ENCODE peak calls at places on chromosome 5, in ten cellular contexts. E is sigmoid colon; A is AG09309; D is AG10803; Z is astrocyte of the spinal cord; F is CD4-positive, alpha-beta memory T cell; J is A549; N is NB4; B is heart left ventricle; T is A673. L is an unnamed sample.
A peak's percentile ranks its signal among the peaks of the same experiment; 100 is the strongest.

GRCh38 chr5:7852542-7852941 is 1.6 kb upstream of the CFAP90 start:
- DNase-seq in E (no peak), A (no peak), D (no peak), Z (peak; percentile 11), F (no peak), J (no peak), N (no peak), B (no peak), T (no peak), L (no peak)

GRCh38 chr5:123639244-123639643 is 127.3 kb downstream of the CSNK1G3 start:
- DNase-seq in E (no peak), A (no peak), D (no peak), Z (no peak), F (no peak), J (no peak), N (no peak), B (no peak), T (no peak), L (no peak)

GRCh38 chr5:16534280-16534679 is 68.7 kb upstream of the ZNF622 start:
- DNase-seq in E (no peak), A (no peak), D (no peak), Z (no peak), F (no peak), J (no peak), N (no peak), B (peak; percentile 67), T (no peak), L (no peak)

GRCh38 chr5:175059687-175060194 is 335.4 kb downstream of the MSX2 start:
- DNase-seq in E (peak; percentile 63), A (peak; percentile 18), D (peak; percentile 3), Z (peak; percentile 80), F (peak; percentile 3), J (peak; percentile 76), N (no peak), B (peak; percentile 40), T (peak; percentile 24), L (no peak)

GRCh38 chr5:141476132-141476909 is 555 bp downstream of the PCDHGC3 start:
- DNase-seq in E (peak; percentile 85), A (peak; percentile 46), D (peak; percentile 75), Z (peak; percentile 85), F (no peak), J (peak; percentile 49), N (peak; percentile 62), B (peak; percentile 45), T (peak; percentile 85), L (peak; percentile 52)

GRCh38 chr5:27315541-27316282 is 277.3 kb upstream of the CDH9 start:
- DNase-seq in E (no peak), A (peak; percentile 31), D (peak; percentile 77), Z (peak; percentile 75), F (no peak), J (no peak), N (no peak), B (no peak), T (no peak), L (peak; percentile 54)

GRCh38 chr5:39541920-39542319 is 117.1 kb upstream of the DAB2 start:
- DNase-seq in E (no peak), A (no peak), D (no peak), Z (no peak), F (no peak), J (no peak), N (no peak), B (no peak), T (no peak), L (no peak)

GRCh38 chr5:36177715-36178556 is 26.0 kb downstream of the SKP2 start:
- DNase-seq in E (no peak), A (no peak), D (peak; percentile 57), Z (peak; percentile 67), F (no peak), J (peak; percentile 13), N (peak; percentile 42), B (no peak), T (peak; percentile 49), L (peak; percentile 20)

GRCh38 chr5:120640793-120641192 is 176.7 kb downstream of the PRR16 start:
- DNase-seq in E (no peak), A (no peak), D (no peak), Z (no peak), F (no peak), J (no peak), N (no peak), B (no peak), T (no peak), L (no peak)

GRCh38 chr5:178699854-178700253 is 30.6 kb downstream of the ZNF354A start:
- DNase-seq in E (no peak), A (no peak), D (no peak), Z (no peak), F (no peak), J (no peak), N (no peak), B (no peak), T (no peak), L (no peak)

GRCh38 chr5:164326219-164326618 is 820.8 kb downstream of the MAT2B start:
- DNase-seq in E (no peak), A (no peak), D (no peak), Z (no peak), F (no peak), J (no peak), N (peak; percentile 3), B (no peak), T (no peak), L (no peak)

GRCh38 chr5:149792963-149793362 is 62.9 kb downstream of the PPARGC1B start:
- DNase-seq in E (no peak), A (no peak), D (no peak), Z (no peak), F (no peak), J (no peak), N (no peak), B (no peak), T (no peak), L (no peak)

GRCh38 chr5:10760033-10760975 is 730 bp downstream of the DAP start:
- DNase-seq in E (peak; percentile 71), A (peak; percentile 17), D (peak; percentile 55), Z (peak; percentile 69), F (no peak), J (peak; percentile 48), N (peak; percentile 69), B (peak; percentile 58), T (peak; percentile 59), L (no peak)

GRCh38 chr5:107523019-107523680 is 147.6 kb downstream of the EFNA5 start:
- DNase-seq in E (no peak), A (no peak), D (no peak), Z (no peak), F (no peak), J (peak; percentile 28), N (no peak), B (no peak), T (no peak), L (no peak)

GRCh38 chr5:98774192-98775046 is 956 bp downstream of the RGMB start:
- DNase-seq in E (peak; percentile 84), A (no peak), D (peak; percentile 52), Z (peak; percentile 80), F (peak; percentile 52), J (peak; percentile 38), N (peak; percentile 44), B (peak; percentile 58), T (peak; percentile 86), L (peak; percentile 49)

GRCh38 chr5:133249593-133249992 is 197.8 kb downstream of the HSPA4 start:
- DNase-seq in E (no peak), A (no peak), D (no peak), Z (no peak), F (no peak), J (no peak), N (no peak), B (no peak), T (no peak), L (no peak)

GRCh38 chr5:4100739-4101138 is 505.1 kb downstream of the IRX1 start:
- DNase-seq in E (no peak), A (no peak), D (no peak), Z (no peak), F (no peak), J (no peak), N (no peak), B (no peak), T (no peak), L (no peak)

GRCh38 chr5:35869705-35870277 is 13.1 kb downstream of the IL7R start:
- DNase-seq in E (no peak), A (no peak), D (no peak), Z (no peak), F (no peak), J (no peak), N (no peak), B (no peak), T (no peak), L (no peak)

GRCh38 chr5:131810510-131811249 is 13.9 kb upstream of the FNIP1 start:
- DNase-seq in E (no peak), A (no peak), D (no peak), Z (no peak), F (peak; percentile 18), J (no peak), N (peak; percentile 63), B (no peak), T (peak; percentile 8), L (no peak)

GRCh38 chr5:127290019-127290945 is at the start of gene MEGF10:
- DNase-seq in E (no peak), A (no peak), D (peak; percentile 29), Z (peak; percentile 66), F (no peak), J (peak; percentile 48), N (peak; percentile 12), B (no peak), T (peak; percentile 69), L (no peak)
- H3K4me3 ChIP-seq in E (peak within 1 kb of the TSS; percentile 31), A (peak within 1 kb of the TSS; percentile 33), D (peak within 1 kb of the TSS; percentile 23), Z (peak within 1 kb of the TSS; percentile 53), F (no peak within 1 kb of the TSS), J (peak within 1 kb of the TSS; percentile 34), N (no peak within 1 kb of the TSS), B (peak within 1 kb of the TSS; percentile 47), T (peak within 1 kb of the TSS; percentile 40), L (peak within 1 kb of the TSS; percentile 61)

DNA sequence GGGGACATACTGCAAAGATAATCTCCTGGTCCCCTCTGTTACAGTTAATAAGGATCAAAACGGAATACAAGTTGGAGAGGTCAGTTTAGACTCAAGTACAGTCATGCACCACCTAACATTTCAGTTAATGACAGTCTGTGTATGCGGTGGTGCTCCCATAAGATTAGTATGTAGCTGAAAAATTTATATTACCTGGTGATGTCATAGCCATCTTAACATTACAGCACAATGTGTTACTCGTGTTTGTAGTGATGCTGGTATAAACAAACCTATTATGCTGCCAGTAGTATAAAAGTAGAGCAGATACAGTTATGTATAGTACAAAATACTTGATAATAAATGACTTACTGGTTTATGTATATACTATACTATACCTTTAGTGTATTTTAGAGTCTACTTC is 207.9 kb downstream of the GDNF start:
- DNase-seq in E (no peak), A (no peak), D (no peak), Z (no peak), F (no peak), J (no peak), N (no peak), B (no peak), T (no peak), L (no peak)
- H3K4me3 ChIP-seq in E (no peak overlapping the region), A (no peak overlapping the region), D (no peak overlapping the region), Z (no peak overlapping the region), F (no peak overlapping the region), J (no peak overlapping the region), N (no peak overlapping the region), B (no peak overlapping the region), T (no peak overlapping the region), L (no peak overlapping the region)

GRCh38 chr5:156444737-156445136 is 117.8 kb downstream of the SGCD start:
- DNase-seq in E (no peak), A (no peak), D (no peak), Z (no peak), F (no peak), J (no peak), N (no peak), B (no peak), T (no peak), L (no peak)
- H3K4me3 ChIP-seq in E (no peak overlapping the region), A (no peak overlapping the region), D (no peak overlapping the region), Z (no peak overlapping the region), F (no peak overlapping the region), J (no peak overlapping the region), N (no peak overlapping the region), B (no peak overlapping the region), T (no peak overlapping the region), L (no peak overlapping the region)

GRCh38 chr5:112202694-112203093 is 216.4 kb downstream of the EPB41L4A start:
- DNase-seq in E (no peak), A (no peak), D (no peak), Z (no peak), F (no peak), J (no peak), N (no peak), B (no peak), T (no peak), L (no peak)
- H3K4me3 ChIP-seq in E (no peak overlapping the region), A (no peak overlapping the region), D (no peak overlapping the region), Z (no peak overlapping the region), F (no peak overlapping the region), J (no peak overlapping the region), N (no peak overlapping the region), B (no peak overlapping the region), T (no peak overlapping the region), L (no peak overlapping the region)

L was measured in skeletal muscle cell.